ENCODE peak calls at places on chromosomes 5 and 9, in four cellular contexts. X, H, N and F are unnamed samples.

GRCh38 chr9:8653111-8653510 is 853.5 kb upstream of the DMAC1 start:
- DNase-seq in N (no peak), H (no peak), X (no peak), F (no peak)

GRCh38 chr5:135471726-135472125 is 19.6 kb upstream of the TIFAB start:
- DNase-seq in N (no peak), H (no peak), X (no peak), F (no peak)

GRCh38 chr9:20114974-20115373 is 326.1 kb upstream of the SLC24A2 start:
- DNase-seq in N (no peak), X (no peak), H (no peak), F (no peak)

GRCh38 chr5:101932599-101932998 is 363.5 kb downstream of the SLCO4C1 start:
- DNase-seq in H (no peak), N (no peak), X (no peak), F (no peak)

GRCh38 chr5:89147026-89147425 is 264.0 kb upstream of the MEF2C start:
- DNase-seq in N (peak), X (no peak), H (no peak), F (no peak)

GRCh38 chr5:37112383-37112991 is 136.7 kb downstream of the CPLANE1 start:
- DNase-seq in X (no peak), N (no peak), H (no peak), F (no peak)

GRCh38 chr9:124008855-124009834 is 2.4 kb upstream of the LHX2 start:
- DNase-seq in H (no peak), X (peak), N (no peak), F (no peak)

GRCh38 chr9:87883990-87884389 is 1.3 kb downstream of the SPATA31E1 start:
- DNase-seq in X (peak), H (no peak), N (peak), F (peak)

GRCh38 chr5:1294839-1295649 is at the start of gene TERT:
- DNase-seq in H (no peak), X (peak), N (no peak), F (peak)

DNA sequence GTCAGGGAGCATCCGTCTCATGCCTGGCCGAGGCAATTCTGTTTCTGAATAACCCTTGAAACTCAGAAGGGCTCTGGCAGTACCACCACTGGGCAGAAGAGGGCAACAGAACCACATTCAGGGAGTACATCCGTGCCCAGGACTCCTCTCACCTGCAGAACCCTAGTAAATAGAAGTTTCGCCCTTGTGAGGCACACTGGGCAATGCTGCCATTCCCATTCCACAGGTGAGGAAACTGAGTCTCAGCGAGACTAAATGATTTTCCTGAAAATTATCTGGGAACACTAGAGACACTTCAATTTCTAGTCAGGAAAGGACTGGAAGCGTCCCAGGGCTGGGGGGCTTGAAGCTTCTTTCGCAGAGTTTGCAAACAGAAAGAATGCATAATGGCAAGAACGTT is 74.7 kb downstream of the FGF1 start:
- DNase-seq in X (peak), N (peak), H (peak), F (peak)
- TF ChIP-seq CTCF in X (peak), N (peak), H (peak), F (peak)

DNA sequence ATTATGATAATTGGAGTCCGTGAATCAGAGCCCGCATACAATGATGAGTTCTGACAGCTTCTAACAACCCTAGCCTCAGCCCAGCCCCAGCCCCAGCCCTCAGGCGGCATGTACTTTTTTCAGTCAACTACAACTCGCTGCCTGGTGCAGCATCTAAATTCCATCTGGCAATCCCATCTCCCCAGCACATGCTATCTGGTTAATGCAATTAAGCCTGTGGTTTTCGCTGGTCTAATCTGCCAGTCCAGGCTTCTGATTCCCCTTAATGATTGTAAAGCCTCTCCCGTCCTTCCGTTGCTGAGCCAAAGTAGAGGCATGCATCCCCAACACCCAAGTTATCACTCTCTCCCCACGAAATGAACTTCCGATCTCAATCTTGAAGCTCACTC is 903 bp downstream of the ELAVL2 start:
- DNase-seq in H (no peak), N (no peak), X (peak), F (no peak)
- TF ChIP-seq CTCF in H (no peak), N (no peak), X (no peak), F (no peak)

DNA sequence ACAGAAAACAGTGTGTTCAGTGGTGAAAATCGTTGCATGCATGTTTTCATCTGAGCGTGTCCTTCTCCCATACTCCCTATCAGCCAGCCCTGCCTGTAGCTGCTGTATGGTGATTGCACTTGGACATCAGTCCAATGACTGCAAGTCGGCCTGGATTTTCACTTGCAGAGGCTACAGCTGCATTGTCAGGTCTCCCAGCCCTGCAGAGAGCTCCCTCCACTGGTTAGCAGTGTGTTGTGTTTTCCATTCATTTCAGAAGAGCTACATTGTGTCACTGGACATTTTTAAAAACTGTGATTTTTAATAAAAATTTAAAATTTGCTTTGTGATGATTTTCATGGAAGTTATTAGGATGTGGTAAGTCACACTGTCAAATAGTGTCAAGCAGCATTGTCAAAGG is 96.6 kb downstream of the SYK start:
- DNase-seq in N (peak), X (no peak), H (no peak), F (no peak)
- TF ChIP-seq CTCF in N (peak), X (peak), H (peak), F (no peak)

DNA sequence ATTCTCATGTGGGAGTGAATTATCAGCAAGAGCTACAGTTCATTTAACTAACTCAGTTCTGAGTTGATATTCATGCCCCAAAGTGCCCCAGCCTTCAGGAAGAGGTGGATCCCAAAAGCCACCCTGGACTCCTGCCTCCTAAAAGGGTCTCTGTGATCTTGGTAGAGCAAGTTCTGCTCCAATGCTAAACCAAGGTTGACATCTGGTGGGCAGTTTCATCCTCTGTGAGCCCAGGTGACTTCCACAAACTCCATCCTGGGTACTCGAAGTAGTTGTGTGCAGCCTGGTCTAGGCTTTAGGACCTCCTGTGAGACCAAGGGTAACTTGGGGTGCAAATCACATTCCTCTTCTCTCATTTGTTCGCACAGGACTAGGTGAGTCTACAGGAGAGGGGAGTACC is 816.8 kb downstream of the MTRR start:
- DNase-seq in X (peak), H (no peak), N (no peak), F (no peak)
- TF ChIP-seq CTCF in X (peak), H (no peak), N (peak), F (no peak)

GRCh38 chr5:132293992-132294727 is at the start of gene SLC22A4:
- DNase-seq in N (peak), X (peak), H (peak), F (peak)
- TF ChIP-seq CTCF in N (no peak), X (no peak), H (peak), F (no peak)

GRCh38 chr5:60959156-60959555 is 14.2 kb downstream of the NDUFAF2 start:
- DNase-seq in X (no peak), N (peak), H (peak), F (no peak)
- TF ChIP-seq CTCF in X (peak), N (peak), H (peak), F (peak)

GRCh38 chr5:181173420-181174342 is 26.3 kb downstream of the OR2V2 start:
- DNase-seq in X (peak), N (peak), H (peak), F (no peak)
- TF ChIP-seq CTCF in X (peak), N (no peak), H (no peak), F (no peak)

GRCh38 chr5:109825450-109825849 is 135.7 kb downstream of the MAN2A1 start:
- DNase-seq in N (peak), X (no peak), H (no peak), F (no peak)

GRCh38 chr5:109823597-109823996 is 133.9 kb downstream of the MAN2A1 start:
- DNase-seq in H (no peak), N (peak), X (no peak), F (no peak)

GRCh38 chr5:109816732-109817131 is 127.0 kb downstream of the MAN2A1 start:
- DNase-seq in N (no peak), X (no peak), H (no peak), F (no peak)

GRCh38 chr5:109819878-109820277 is 130.2 kb downstream of the MAN2A1 start:
- DNase-seq in X (no peak), N (no peak), H (no peak), F (no peak)
- TF ChIP-seq CTCF in X (peak), N (peak), H (peak), F (peak)

GRCh38 chr5:100641833-100642232 is 106.7 kb downstream of the FAM174A start:
- DNase-seq in N (no peak), H (no peak), X (no peak), F (no peak)
- TF ChIP-seq CTCF in N (no peak), H (no peak), X (no peak), F (no peak)

GRCh38 chr9:2787065-2787464 is 56.8 kb downstream of the PUM3 start:
- DNase-seq in X (no peak), N (peak), H (no peak), F (no peak)

GRCh38 chr9:2791246-2791645 is 52.6 kb downstream of the PUM3 start:
- DNase-seq in X (no peak), H (no peak), N (no peak), F (no peak)

GRCh38 chr9:2785060-2785459 is 58.8 kb downstream of the PUM3 start:
- DNase-seq in N (peak), H (no peak), X (no peak), F (no peak)

DNA sequence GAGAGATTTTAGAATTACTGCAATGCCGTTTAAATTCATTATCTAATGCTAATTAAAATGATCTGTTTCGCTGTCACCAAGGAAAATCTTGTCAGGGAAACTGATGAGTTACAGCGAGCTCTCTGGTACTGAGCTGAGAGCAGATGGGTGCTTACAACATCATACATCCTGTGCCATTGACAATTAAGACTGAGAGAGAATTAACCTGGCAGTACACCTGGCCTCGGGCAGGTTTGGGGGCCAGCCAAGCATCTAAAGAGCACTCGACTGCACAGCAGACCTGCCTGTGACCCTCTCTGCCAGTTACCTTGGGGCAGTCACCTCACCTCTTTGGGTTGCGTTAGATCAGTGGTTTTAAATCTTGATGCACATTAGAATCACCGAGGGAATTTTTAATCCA is 54.9 kb downstream of the PUM3 start:
- DNase-seq in H (no peak), X (no peak), N (no peak), F (no peak)
- TF ChIP-seq CTCF in H (no peak), X (no peak), N (no peak), F (no peak)